ENCODE peak calls at places on chromosomes 4 and X, in four cellular contexts. A is fibroblast of lung, P is MM.1S, J is pancreas. I is an unnamed sample.

GRCh38 chr4:56995525-56995924 is 16.8 kb downstream of the POLR2B start:
- DNase-seq in J (no peak), P (no peak), A (peak), I (peak)

GRCh38 chr4:119136541-119136940 is 909 bp downstream of the MYOZ2 start:
- DNase-seq in J (no peak), P (no peak), A (peak), I (no peak)

GRCh38 chr4:164596318-164596878 is 157.5 kb upstream of the SMIM31 start:
- DNase-seq in J (no peak), P (no peak), A (no peak), I (no peak)

GRCh38 chr4:100929753-100930152 is 411.9 kb upstream of the EMCN start:
- DNase-seq in J (no peak), A (no peak), P (no peak), I (no peak)

GRCh38 chrX:113305496-113305895 is 464.9 kb upstream of the AMOT start:
- DNase-seq in P (no peak), A (peak), J (no peak), I (no peak)

GRCh38 chrX:32744906-32745305 is 466.4 kb downstream of the DMD start:
- DNase-seq in P (no peak), A (peak), J (no peak), I (no peak)

GRCh38 chr4:29805245-29805644 is 914.9 kb upstream of the PCDH7 start:
- DNase-seq in J (no peak), A (peak), P (no peak), I (no peak)

GRCh38 chrX:108447303-108447702 is 7.7 kb downstream of the COL4A5 start:
- DNase-seq in A (peak), P (no peak), J (no peak), I (no peak)

GRCh38 chrX:151754042-151754419 is 19.5 kb downstream of the CNGA2 start:
- DNase-seq in J (peak), A (peak), P (no peak), I (no peak)

GRCh38 chr4:153318696-153319320 is 25.7 kb upstream of the MND1 start:
- DNase-seq in A (peak), P (peak), J (no peak), I (no peak)

GRCh38 chr4:16765549-16765948 is 132.9 kb downstream of the LDB2 start:
- DNase-seq in P (no peak), J (no peak), A (no peak), I (no peak)

GRCh38 chrX:118976599-118977340 is 2.4 kb downstream of the LONRF3 start:
- DNase-seq in P (no peak), J (peak), A (no peak), I (peak)

GRCh38 chrX:36908801-36909403 is 99.3 kb upstream of the FAM47C start:
- DNase-seq in A (peak), J (no peak), P (peak), I (no peak)

GRCh38 chr4:172514801-172515200 is 653.8 kb upstream of the GALNT7 start:
- DNase-seq in A (no peak), J (no peak), P (no peak), I (no peak)

GRCh38 chrX:133094098-133094731 is 2.7 kb downstream of the USP26 start:
- DNase-seq in P (no peak), J (no peak), A (no peak), I (no peak)

GRCh38 chr4:182145360-182145905 is 97.8 kb upstream of the TENM3 start:
- DNase-seq in A (peak), P (no peak), J (no peak), I (no peak)

GRCh38 chr4:71237626-71238025 is 101.2 kb upstream of the SLC4A4 start:
- DNase-seq in A (no peak), J (no peak), P (no peak), I (no peak)

GRCh38 chr4:100095729-100096595 is 94.3 kb downstream of the DDIT4L start:
- DNase-seq in A (peak), P (peak), J (peak), I (peak)

GRCh38 chrX:24260827-24261550 is 52.9 kb downstream of the SUPT20HL2 start:
- DNase-seq in P (no peak), J (no peak), A (peak), I (no peak)

GRCh38 chr4:42618018-42618417 is 38.9 kb downstream of the ATP8A1 start:
- DNase-seq in P (no peak), A (no peak), J (no peak), I (no peak)
- H3K27ac ChIP-seq in P (no peak), A (no peak), J (no peak), I (no peak)

DNA sequence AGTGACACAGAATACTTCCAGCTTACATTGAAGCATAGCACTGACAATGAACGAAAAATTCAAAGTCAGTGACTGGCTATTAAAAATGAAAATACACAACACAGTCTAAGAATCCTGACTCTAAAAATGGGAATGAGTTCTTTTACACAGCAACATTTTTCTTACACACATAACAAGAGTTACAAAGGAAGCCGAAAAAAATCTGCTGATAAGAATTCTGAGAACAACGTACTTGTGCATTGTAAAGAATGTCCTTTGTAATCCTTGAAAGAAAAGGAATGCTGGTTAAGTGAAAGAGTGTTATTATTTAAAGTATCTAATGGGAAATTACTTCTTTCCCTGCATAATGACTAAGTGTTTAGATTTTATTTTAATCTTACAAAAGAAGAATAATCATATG is 199.4 kb downstream of the PRDM5 start:
- DNase-seq in J (no peak), A (no peak), P (no peak), I (no peak)
- H3K27ac ChIP-seq in J (no peak), A (no peak), P (no peak), I (no peak)

GRCh38 chr4:107994894-107995293 is 5.2 kb downstream of the HADH start:
- DNase-seq in P (no peak), A (no peak), J (no peak), I (no peak)

GRCh38 chr4:107999932-108000539 is 10.3 kb downstream of the HADH start:
- DNase-seq in P (no peak), A (peak), J (no peak), I (no peak)

GRCh38 chr4:107993969-107994368 is 4.3 kb downstream of the HADH start:
- DNase-seq in J (no peak), P (no peak), A (no peak), I (no peak)

GRCh38 chr4:107997794-107998193 is 8.1 kb downstream of the HADH start:
- DNase-seq in P (no peak), A (no peak), J (no peak), I (no peak)

GRCh38 chr4:107997001-107997788 is 7.5 kb downstream of the HADH start:
- DNase-seq in A (peak), P (peak), J (no peak), I (no peak)
- H3K27ac ChIP-seq in A (no peak), P (peak), J (no peak), I (no peak)

DNA sequence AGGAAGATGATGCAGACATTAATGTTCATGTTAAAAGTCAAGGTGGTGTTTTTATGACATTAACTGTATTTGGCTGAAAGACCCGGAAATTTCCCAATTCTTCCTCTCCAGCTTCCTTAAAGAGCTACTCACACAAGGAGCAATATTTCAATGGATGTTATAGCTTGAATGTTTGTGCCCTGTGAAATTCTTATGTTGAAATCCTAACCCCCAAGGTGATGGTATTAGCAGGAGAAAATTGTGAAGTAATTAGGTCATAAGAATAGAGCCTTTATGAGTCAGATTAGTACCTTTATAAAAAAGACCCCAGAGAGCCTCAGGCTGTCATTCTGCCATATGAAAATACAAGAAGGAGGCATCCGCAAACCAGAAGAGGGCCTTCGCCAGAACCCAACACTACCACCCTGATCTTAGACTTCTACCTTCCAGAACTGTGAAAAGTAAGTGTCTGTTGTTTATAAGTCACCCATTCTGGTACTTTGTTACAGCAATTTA is 3.6 kb downstream of the TLR1 start:
- DNase-seq in P (no peak), A (no peak), J (no peak), I (no peak)
- H3K27ac ChIP-seq in P (no peak), A (no peak), J (no peak), I (no peak)

GRCh38 chr4:53016099-53016498 is 154.0 kb downstream of the RASL11B start:
- DNase-seq in P (no peak), A (no peak), J (no peak), I (no peak)
- H3K27ac ChIP-seq in P (no peak), A (no peak), J (no peak), I (no peak)

GRCh38 chr4:80187677-80188076 is 9.6 kb upstream of the PRDM8 start:
- DNase-seq in J (no peak), P (no peak), A (no peak), I (no peak)
- H3K27ac ChIP-seq in J (no peak), P (no peak), A (no peak), I (peak)

I was measured in substantia nigra.